ENCODE peak calls at places on chromosomes 1 and 21, in five cellular contexts. T is thoracic aorta, I is A549, V is fibroblast of the aortic adventitia, C is cardiac fibroblast. E is an unnamed sample.

GRCh38 chr21:37006521-37007291 is at the start of gene RIPPLY3:
- DNase-seq in T (no peak), I (peak), V (peak), C (peak), E (peak)

GRCh38 chr1:9690440-9691107 is 39.0 kb downstream of the PIK3CD start:
- DNase-seq in T (no peak), I (no peak), V (no peak), C (no peak), E (no peak)

GRCh38 chr1:185894806-185895205 is 160.6 kb downstream of the HMCN1 start:
- DNase-seq in T (no peak), I (no peak), V (peak), C (peak), E (peak)

GRCh38 chr1:16617101-16617727 is 3.9 kb upstream of the NBPF1 start:
- DNase-seq in T (no peak), I (no peak), V (no peak), C (no peak), E (no peak)

GRCh38 chr1:118785246-118785645 is 202.9 kb downstream of the TBX15 start:
- DNase-seq in T (no peak), I (no peak), V (peak), C (no peak), E (no peak)

GRCh38 chr1:186948542-186948941 is 119.8 kb downstream of the PLA2G4A start:
- DNase-seq in T (no peak), I (no peak), V (peak), C (peak), E (peak)

GRCh38 chr1:53077599-53077965 is 15.6 kb downstream of the PODN start:
- DNase-seq in T (no peak), I (no peak), V (no peak), C (no peak), E (no peak)

GRCh38 chr1:31510853-31511789 is 65.2 kb upstream of the TINAGL1 start:
- DNase-seq in T (no peak), I (no peak), V (no peak), C (no peak), E (no peak)

GRCh38 chr1:211637066-211637465 is 38.4 kb downstream of the NEK2 start:
- DNase-seq in T (no peak), I (no peak), V (no peak), C (no peak), E (no peak)

GRCh38 chr1:61058477-61059245 is 23.7 kb upstream of the NFIA start:
- DNase-seq in T (no peak), I (no peak), V (peak), C (peak), E (peak)

GRCh38 chr21:42565886-42566523 is 52.4 kb downstream of the SLC37A1 start:
- DNase-seq in T (no peak), I (no peak), V (no peak), C (no peak), E (no peak)

GRCh38 chr21:42300045-42300583 is 15.1 kb downstream of the TFF3 start:
- DNase-seq in T (no peak), I (no peak), V (no peak), C (no peak), E (no peak)

GRCh38 chr21:20721151-20721550 is 277.1 kb upstream of the NCAM2 start:
- DNase-seq in T (no peak), I (no peak), V (no peak), C (no peak), E (no peak)

GRCh38 chr1:232627171-232627570 is 2.8 kb downstream of the SIPA1L2 start:
- DNase-seq in T (no peak), I (no peak), V (no peak), C (no peak), E (no peak)

GRCh38 chr1:234776256-234776874 is 166.4 kb upstream of the IRF2BP2 start:
- DNase-seq in T (no peak), I (no peak), V (no peak), C (no peak), E (no peak)

GRCh38 chr1:171595324-171595723 is 26.7 kb upstream of the MYOCOS start:
- DNase-seq in T (no peak), I (no peak), V (peak), C (no peak), E (peak)

GRCh38 chr21:45525153-45525909 is 16.9 kb downstream of the SLC19A1 start:
- DNase-seq in T (no peak), I (no peak), V (no peak), C (no peak), E (no peak)

GRCh38 chr1:204477036-204477740 is 17.4 kb downstream of the PIK3C2B start:
- DNase-seq in T (no peak), I (no peak), V (no peak), C (no peak), E (no peak)

GRCh38 chr1:50841791-50842387 is 118.2 kb downstream of the FAF1 start:
- DNase-seq in T (no peak), I (no peak), V (peak), C (peak), E (peak)

GRCh38 chr1:230827081-230827681 is 41.1 kb downstream of the C1orf198 start:
- DNase-seq in T (no peak), I (no peak), V (peak), C (peak), E (no peak)

GRCh38 chr1:79811173-79811572 is 804.6 kb upstream of the ADGRL4 start:
- DNase-seq in T (no peak), I (peak), V (peak), C (peak), E (peak)

GRCh38 chr1:180542530-180543171 is 16.1 kb upstream of the OVAAL start:
- DNase-seq in T (peak), I (no peak), V (peak), C (peak), E (peak)

GRCh38 chr1:17844146-17844826 is 89.2 kb downstream of the ACTL8 start:
- DNase-seq in T (no peak), I (no peak), V (no peak), C (no peak), E (no peak)

GRCh38 chr1:39653546-39654031 is 14.1 kb upstream of the HEYL start:
- DNase-seq in T (no peak), I (peak), V (peak), C (peak), E (peak)

GRCh38 chr1:168623003-168623828 is 46.8 kb downstream of the XCL1 start:
- DNase-seq in T (no peak), I (peak), V (peak), C (peak), E (peak)

GRCh38 chr1:19080715-19081114 is 124.2 kb upstream of the IFFO2 start:
- DNase-seq in T (no peak), I (no peak), V (peak), C (peak), E (peak)

GRCh38 chr1:156964431-156964830 is 44.0 kb downstream of the LRRC71 start:
- DNase-seq in T (no peak), I (no peak), V (peak), C (peak), E (no peak)

GRCh38 chr1:88774151-88774556 is 90.1 kb downstream of the PKN2 start:
- DNase-seq in T (no peak), I (peak), V (no peak), C (no peak), E (no peak)

GRCh38 chr1:231376875-231377549 is 38.9 kb downstream of the SPRTN start:
- DNase-seq in T (no peak), I (no peak), V (no peak), C (no peak), E (no peak)

GRCh38 chr21:33013618-33014017 is 12.1 kb upstream of the OLIG2 start:
- DNase-seq in T (no peak), I (no peak), V (no peak), C (no peak), E (no peak)

GRCh38 chr1:67700220-67700619 is 15.2 kb downstream of the GADD45A start:
- DNase-seq in T (no peak), I (no peak), V (no peak), C (no peak), E (no peak)

GRCh38 chr1:67701876-67702275 is 16.9 kb downstream of the GADD45A start:
- DNase-seq in T (no peak), I (no peak), V (no peak), C (no peak), E (no peak)

GRCh38 chr1:67700692-67701410 is 15.8 kb downstream of the GADD45A start:
- DNase-seq in T (no peak), I (peak), V (peak), C (peak), E (peak)

GRCh38 chr1:67705735-67706454 is 20.9 kb downstream of the GADD45A start:
- DNase-seq in T (no peak), I (no peak), V (peak), C (no peak), E (peak)

DNA sequence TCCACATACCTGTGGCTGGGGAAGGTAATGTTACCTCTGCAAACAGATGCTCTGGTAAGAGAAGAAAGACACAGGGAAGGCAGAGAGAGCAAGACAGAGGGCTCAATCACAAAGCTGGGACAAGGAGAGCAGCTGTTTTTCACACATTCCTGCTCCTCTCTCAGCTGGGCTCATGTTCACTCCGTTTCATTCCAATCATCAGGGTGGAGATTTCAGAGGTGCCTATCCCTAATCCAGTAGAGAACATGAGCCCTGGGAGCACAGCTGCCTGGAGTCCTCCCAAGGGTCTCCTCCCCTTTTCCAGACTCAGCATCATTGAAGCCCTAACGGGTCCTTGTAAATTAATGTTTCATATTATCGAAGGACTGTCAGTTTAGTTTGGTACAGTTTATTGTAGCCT is 19.4 kb downstream of the GADD45A start:
- DNase-seq in T (no peak), I (no peak), V (no peak), C (no peak), E (no peak)
- H3K4me3 ChIP-seq in T (no peak), I (no peak), V (no peak), C (no peak), E (no peak)

GRCh38 chr21:29025328-29025713 is 853 bp downstream of the USP16 start:
- DNase-seq in T (no peak), I (no peak), V (no peak), C (peak), E (peak)
- TF ChIP-seq CTCF in T (no peak), I (no peak), V (no peak), C (no peak), E (no peak)

GRCh38 chr1:145985129-145985501 is 11.3 kb downstream of the TXNIP start:
- DNase-seq in T (no peak), I (no peak), V (no peak), C (no peak), E (no peak)
- H3K4me3 ChIP-seq in T (peak), I (no peak), V (no peak), C (no peak), E (no peak)

GRCh38 chr1:89786628-89787214 is 34.1 kb upstream of the LRRC8D start:
- DNase-seq in T (no peak), I (no peak), V (no peak), C (no peak), E (no peak)

GRCh38 chr1:89781494-89782126 is 39.2 kb upstream of the LRRC8D start:
- DNase-seq in T (no peak), I (no peak), V (no peak), C (no peak), E (peak)

GRCh38 chr1:89779541-89779940 is 41.3 kb upstream of the LRRC8D start:
- DNase-seq in T (no peak), I (no peak), V (no peak), C (no peak), E (no peak)

DNA sequence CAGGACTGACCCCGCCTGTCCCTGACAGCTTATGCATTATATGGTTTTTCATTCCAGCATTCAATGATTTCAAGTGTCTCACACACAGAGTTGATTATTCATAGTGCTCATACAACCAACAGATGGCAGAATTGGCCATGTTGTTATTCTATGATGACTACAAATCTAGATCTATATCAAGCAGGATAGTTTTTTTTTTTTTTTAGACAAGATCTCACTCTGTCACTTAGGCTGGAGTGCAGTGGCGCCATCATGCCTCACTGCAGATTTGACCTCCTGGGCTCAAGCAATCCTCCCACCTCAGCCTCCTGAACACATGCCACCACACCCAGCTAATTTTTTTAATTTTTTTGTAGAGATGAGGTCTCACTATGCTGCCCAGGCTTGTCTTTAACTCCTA is 40.1 kb upstream of the LRRC8D start:
- DNase-seq in T (no peak), I (peak), V (peak), C (peak), E (peak)
- TF ChIP-seq CTCF in T (no peak), I (peak), V (peak), C (peak), E (peak)

GRCh38 chr21:41112740-41113692 is 54.9 kb upstream of the BACE2 start:
- DNase-seq in T (no peak), I (no peak), V (peak), C (peak), E (peak)
- H3K4me3 ChIP-seq in T (peak), I (no peak), V (peak), C (no peak), E (no peak)

GRCh38 chr1:194268839-194269238 is 1082.4 kb upstream of the B3GALT2 start:
- DNase-seq in T (no peak), I (no peak), V (no peak), C (no peak), E (peak)
- TF ChIP-seq CTCF in T (no peak), I (no peak), V (no peak), C (no peak), E (no peak)

E was measured in fibroblast of pulmonary artery.